ENCODE peak calls at places on chromosome 3, in eight cellular contexts. L is NCI-H2081; X is OCI-LY7; Q is Caco-2; D is heart right ventricle; Z is effector memory CD8-positive, alpha-beta T cell; R is NCI-H774; E is iris pigment epithelial cell. Y is an unnamed sample.

GRCh38 chr3:133881987-133882825 is 13.5 kb downstream of the RAB6B start:
- DNase-seq in X (no peak), Z (no peak), R (no peak), Q (peak), L (no peak), E (no peak), D (no peak), Y (no peak)

GRCh38 chr3:105527538-105527937 is 160.8 kb downstream of the ALCAM start:
- DNase-seq in X (no peak), R (no peak), D (no peak), L (peak), Q (no peak), Z (no peak), E (no peak), Y (peak)

GRCh38 chr3:71916747-71917369 is 131.9 kb upstream of the PROK2 start:
- DNase-seq in E (peak), Z (no peak), Q (no peak), L (no peak), R (no peak), X (no peak), D (no peak), Y (no peak)

GRCh38 chr3:38109580-38110313 is 27.2 kb downstream of the ACAA1 start:
- DNase-seq in E (no peak), Q (no peak), R (no peak), L (no peak), Z (no peak), D (no peak), X (no peak), Y (no peak)

GRCh38 chr3:161072076-161072697 is 33.0 kb downstream of the B3GALNT1 start:
- DNase-seq in X (no peak), Z (no peak), D (no peak), L (no peak), Q (no peak), R (no peak), E (no peak), Y (no peak)

GRCh38 chr3:13385373-13385965 is 34.7 kb downstream of the NUP210 start:
- DNase-seq in L (no peak), Q (no peak), Z (no peak), R (no peak), X (no peak), D (no peak), E (no peak), Y (no peak)

GRCh38 chr3:147921044-147921443 is 511.9 kb downstream of the ZIC1 start:
- DNase-seq in X (no peak), L (no peak), Q (no peak), E (peak), Z (no peak), D (no peak), R (no peak), Y (no peak)

GRCh38 chr3:100653731-100654309 is 44.4 kb downstream of the ADGRG7 start:
- DNase-seq in L (no peak), D (no peak), E (no peak), Q (no peak), Z (no peak), X (no peak), R (no peak), Y (no peak)

GRCh38 chr3:48248095-48248863 is 7.4 kb downstream of the ZNF589 start:
- DNase-seq in E (peak), Z (no peak), X (no peak), D (no peak), R (no peak), Q (no peak), L (no peak), Y (no peak)

GRCh38 chr3:125116311-125117069 is 60.7 kb upstream of the HEG1 start:
- DNase-seq in X (no peak), E (peak), L (no peak), R (no peak), D (no peak), Q (no peak), Z (no peak), Y (no peak)

GRCh38 chr3:154252759-154253638 is 71.3 kb downstream of the DHX36 start:
- DNase-seq in Q (peak), D (peak), L (peak), E (peak), Z (peak), X (peak), R (peak), Y (peak)